ENCODE peak calls at places on chromosomes 4 and X, in four cellular contexts. One of them, this sample, is unnamed.

GRCh38 chrX:124239324-124239723 is 93.1 kb upstream of the TEX13D start:
- DNase-seq in AG09309: no peak
- DNase-seq in AG10803: no peak
- DNase-seq in cardiac fibroblast: no peak
- DNase-seq in this sample: no peak

GRCh38 chrX:38282044-38282443 is 45.3 kb downstream of the RPGR start:
- DNase-seq in AG09309: no peak
- DNase-seq in AG10803: peak; percentile 25
- DNase-seq in cardiac fibroblast: peak; percentile 38
- DNase-seq in this sample: no peak

GRCh38 chr4:100938698-100939097 is 408.6 kb downstream of the PPP3CA start:
- DNase-seq in cardiac fibroblast: no peak
- DNase-seq in AG09309: no peak
- DNase-seq in AG10803: no peak
- DNase-seq in this sample: no peak

GRCh38 chr4:106266201-106266600 is 49.8 kb downstream of the TBCK start:
- DNase-seq in AG10803: peak; percentile 81
- DNase-seq in AG09309: peak; percentile 42
- DNase-seq in cardiac fibroblast: peak; percentile 80
- DNase-seq in this sample: peak; percentile 62

GRCh38 chr4:86855572-86855971 is 6.4 kb upstream of the SLC10A6 start:
- DNase-seq in AG10803: peak; percentile 57
- DNase-seq in AG09309: peak; percentile 84
- DNase-seq in cardiac fibroblast: peak; percentile 69
- DNase-seq in this sample: peak; percentile 79

GRCh38 chrX:154719132-154719675 is 31.7 kb downstream of the GAB3 start:
- DNase-seq in AG09309: no peak
- DNase-seq in cardiac fibroblast: peak; percentile 94
- DNase-seq in AG10803: peak; percentile 44
- DNase-seq in this sample: peak; percentile 43

GRCh38 chr4:157072002-157072401 is 3.9 kb upstream of the GLRB start:
- DNase-seq in AG10803: peak; percentile 46
- DNase-seq in AG09309: no peak
- DNase-seq in cardiac fibroblast: peak; percentile 72
- DNase-seq in this sample: peak; percentile 16

GRCh38 chr4:68175562-68176155 is 46.0 kb upstream of the TMPRSS11F start:
- DNase-seq in cardiac fibroblast: peak; percentile 78
- DNase-seq in AG10803: peak; percentile 54
- DNase-seq in AG09309: peak; percentile 20
- DNase-seq in this sample: peak; percentile 26

GRCh38 chr4:48133668-48134444 is at the start of gene TXK:
- DNase-seq in AG10803: peak; percentile 4
- DNase-seq in cardiac fibroblast: no peak
- DNase-seq in AG09309: no peak
- DNase-seq in this sample: peak; percentile 40

GRCh38 chr4:14333616-14334015 is 668.7 kb upstream of the CPEB2 start:
- DNase-seq in AG10803: no peak
- DNase-seq in cardiac fibroblast: no peak
- DNase-seq in AG09309: no peak
- DNase-seq in this sample: no peak

GRCh38 chrX:10326578-10326977 is 169.8 kb downstream of the CLCN4 start:
- DNase-seq in cardiac fibroblast: peak; percentile 62
- DNase-seq in AG10803: peak; percentile 63
- DNase-seq in AG09309: peak; percentile 3
- DNase-seq in this sample: peak; percentile 20

GRCh38 chrX:80810365-80810978 is 795 bp upstream of the BRWD3 start:
- DNase-seq in AG09309: no peak
- DNase-seq in cardiac fibroblast: no peak
- DNase-seq in AG10803: peak; percentile 0
- DNase-seq in this sample: peak; percentile 4

GRCh38 chr4:141637565-141637964 is 1.2 kb downstream of the IL15 start:
- DNase-seq in AG09309: no peak
- DNase-seq in AG10803: no peak
- DNase-seq in cardiac fibroblast: peak; percentile 33
- DNase-seq in this sample: no peak

GRCh38 chr4:186727977-186728519 is 4.4 kb upstream of the FAT1 start:
- DNase-seq in AG09309: no peak
- DNase-seq in AG10803: peak; percentile 33
- DNase-seq in cardiac fibroblast: peak; percentile 19
- DNase-seq in this sample: no peak

GRCh38 chr4:140233811-140234696 is 80.1 kb upstream of the MAML3 start:
- DNase-seq in AG10803: peak; percentile 68
- DNase-seq in cardiac fibroblast: peak; percentile 74
- DNase-seq in AG09309: no peak
- DNase-seq in this sample: peak; percentile 71

GRCh38 chr4:10688827-10689226 is 4.3 kb upstream of the CLNK start:
- DNase-seq in AG09309: no peak
- DNase-seq in AG10803: no peak
- DNase-seq in cardiac fibroblast: no peak
- DNase-seq in this sample: no peak

GRCh38 chr4:185752881-185753280 is 59.1 kb downstream of the SORBS2 start:
- DNase-seq in AG09309: no peak
- DNase-seq in cardiac fibroblast: no peak
- DNase-seq in AG10803: no peak
- DNase-seq in this sample: no peak

GRCh38 chr4:176680668-176681067 is 112.1 kb downstream of the VEGFC start:
- DNase-seq in AG10803: no peak
- DNase-seq in cardiac fibroblast: no peak
- DNase-seq in AG09309: no peak
- DNase-seq in this sample: no peak

GRCh38 chr4:85777908-85778808 is 303.2 kb downstream of the ARHGAP24 start:
- DNase-seq in AG09309: no peak
- DNase-seq in cardiac fibroblast: peak; percentile 72
- DNase-seq in AG10803: peak; percentile 36
- DNase-seq in this sample: no peak

GRCh38 chr4:141037441-141037840 is 95.8 kb downstream of the RNF150 start:
- DNase-seq in AG09309: no peak
- DNase-seq in AG10803: peak; percentile 39
- DNase-seq in cardiac fibroblast: no peak
- DNase-seq in this sample: no peak

GRCh38 chr4:40548256-40548655 is 81.4 kb downstream of the RBM47 start:
- DNase-seq in AG09309: no peak
- DNase-seq in AG10803: peak; percentile 12
- DNase-seq in cardiac fibroblast: peak; percentile 59
- DNase-seq in this sample: peak; percentile 29

GRCh38 chrX:3518870-3519269 is 172.4 kb upstream of the MXRA5 start:
- DNase-seq in AG10803: peak; percentile 96
- DNase-seq in cardiac fibroblast: peak; percentile 83
- DNase-seq in AG09309: peak; percentile 95
- DNase-seq in this sample: peak; percentile 70

GRCh38 chrX:112048707-112049106 is 33.9 kb downstream of the TRPC5 start:
- DNase-seq in cardiac fibroblast: no peak
- DNase-seq in AG09309: no peak
- DNase-seq in AG10803: no peak
- DNase-seq in this sample: no peak

GRCh38 chr4:30720656-30721352 is 635 bp downstream of the PCDH7 start:
- DNase-seq in AG10803: peak; percentile 9
- DNase-seq in AG09309: no peak
- DNase-seq in cardiac fibroblast: peak; percentile 48
- DNase-seq in this sample: no peak

GRCh38 chr4:186651624-186652023 is 72.0 kb downstream of the FAT1 start:
- DNase-seq in AG10803: no peak
- DNase-seq in AG09309: no peak
- DNase-seq in cardiac fibroblast: peak; percentile 65
- DNase-seq in this sample: no peak

GRCh38 chr4:15144967-15145295 is 142.7 kb downstream of the CPEB2 start:
- DNase-seq in AG10803: no peak
- DNase-seq in cardiac fibroblast: no peak
- DNase-seq in AG09309: no peak
- DNase-seq in this sample: no peak

GRCh38 chrX:112642349-112642748 is 37.4 kb downstream of the LHFPL1 start:
- DNase-seq in AG10803: peak; percentile 61
- DNase-seq in cardiac fibroblast: peak; percentile 62
- DNase-seq in AG09309: peak; percentile 14
- DNase-seq in this sample: no peak

GRCh38 chr4:82792912-82793649 is 5.5 kb downstream of the SCD5 start:
- DNase-seq in AG09309: no peak
- DNase-seq in AG10803: no peak
- DNase-seq in cardiac fibroblast: peak; percentile 45
- DNase-seq in this sample: peak; percentile 56

GRCh38 chrX:7926501-7926900 is 712 bp downstream of the PNPLA4 start:
- DNase-seq in cardiac fibroblast: peak; percentile 9
- DNase-seq in AG10803: no peak
- DNase-seq in AG09309: no peak
- DNase-seq in this sample: peak; percentile 21

GRCh38 chr4:24473309-24473721 is 111.0 kb downstream of the DHX15 start:
- DNase-seq in cardiac fibroblast: peak; percentile 42
- DNase-seq in AG09309: no peak
- DNase-seq in AG10803: peak; percentile 23
- DNase-seq in this sample: peak; percentile 72

GRCh38 chr4:150126880-150127236 is 48.6 kb downstream of the DCLK2 start:
- DNase-seq in cardiac fibroblast: peak; percentile 86
- DNase-seq in AG10803: peak; percentile 74
- DNase-seq in AG09309: no peak
- DNase-seq in this sample: peak; percentile 44

GRCh38 chr4:76950846-76951321 is 1.3 kb downstream of the SEPTIN11 start:
- DNase-seq in AG09309: no peak
- DNase-seq in AG10803: peak; percentile 76
- DNase-seq in cardiac fibroblast: peak; percentile 59
- DNase-seq in this sample: no peak

GRCh38 chr4:143558823-143559756 is 45.6 kb downstream of the SMARCA5 start:
- DNase-seq in AG09309: peak; percentile 2
- DNase-seq in AG10803: peak; percentile 50
- DNase-seq in cardiac fibroblast: peak; percentile 66
- DNase-seq in this sample: peak; percentile 88

GRCh38 chrX:101973066-101973465 is 41.2 kb upstream of the ZMAT1 start:
- DNase-seq in AG09309: no peak
- DNase-seq in AG10803: peak; percentile 63
- DNase-seq in cardiac fibroblast: no peak
- DNase-seq in this sample: no peak

DNA sequence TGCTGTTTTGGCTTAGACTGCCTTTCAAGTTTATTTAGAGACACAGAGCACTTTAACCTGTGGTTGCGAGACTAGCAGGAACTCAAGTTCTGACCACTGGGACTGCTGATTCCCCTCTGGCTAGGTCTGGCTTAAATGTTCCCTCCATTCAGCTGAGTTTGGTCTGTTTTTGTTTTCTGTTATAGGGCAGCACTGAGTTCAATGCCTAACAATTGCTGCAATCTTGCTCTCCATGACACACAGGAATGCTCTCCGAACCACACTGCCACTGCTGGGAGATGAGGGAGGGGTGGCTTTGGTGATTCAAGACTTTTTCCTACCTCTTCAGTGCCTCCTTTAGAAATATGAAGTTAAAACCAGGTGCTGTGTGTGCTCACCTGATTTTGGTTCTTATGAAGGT is 106.3 kb upstream of the EOLA2 start:
- DNase-seq in cardiac fibroblast: peak; percentile 56
- DNase-seq in AG10803: peak; percentile 29
- DNase-seq in AG09309: no peak
- DNase-seq in this sample: peak; percentile 44
- TF ChIP-seq CTCF in cardiac fibroblast: no peak
- TF ChIP-seq CTCF in AG10803: no peak
- TF ChIP-seq CTCF in AG09309: no peak
- TF ChIP-seq CTCF in this sample: no peak

GRCh38 chr4:169282429-169283113 is 11.8 kb upstream of the SH3RF1 start:
- DNase-seq in AG09309: no peak
- DNase-seq in cardiac fibroblast: peak; percentile 73
- DNase-seq in AG10803: no peak
- DNase-seq in this sample: peak; percentile 61

GRCh38 chr4:169279111-169279510 is 8.4 kb upstream of the SH3RF1 start:
- DNase-seq in cardiac fibroblast: no peak
- DNase-seq in AG10803: no peak
- DNase-seq in AG09309: no peak
- DNase-seq in this sample: peak; percentile 59

GRCh38 chr4:169278669-169279068 is 7.9 kb upstream of the SH3RF1 start:
- DNase-seq in cardiac fibroblast: no peak
- DNase-seq in AG10803: no peak
- DNase-seq in AG09309: no peak
- DNase-seq in this sample: no peak

GRCh38 chr4:169286562-169287301 is 16.0 kb upstream of the SH3RF1 start:
- DNase-seq in AG10803: peak; percentile 43
- DNase-seq in cardiac fibroblast: peak; percentile 39
- DNase-seq in AG09309: no peak
- DNase-seq in this sample: peak; percentile 23

DNA sequence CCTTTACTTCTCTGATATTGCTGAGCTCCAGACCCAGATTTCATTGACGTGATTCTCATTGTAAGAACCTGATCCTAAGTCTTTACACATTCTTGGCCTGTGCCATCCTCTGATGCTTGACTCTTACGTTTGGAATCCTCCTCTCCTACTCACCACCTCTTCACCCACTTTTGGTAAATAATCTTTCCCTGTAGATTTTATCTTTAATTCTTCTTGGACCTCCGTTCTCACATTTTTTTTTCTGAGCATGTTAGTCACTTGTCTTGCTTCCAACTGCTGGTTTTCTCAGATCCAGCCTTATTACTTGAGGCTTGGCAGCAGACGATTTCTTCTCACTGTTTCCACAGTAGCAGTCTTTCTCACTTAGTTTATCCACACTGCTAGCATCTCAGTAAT is 12.4 kb upstream of the SH3RF1 start:
- DNase-seq in AG10803: peak; percentile 98
- DNase-seq in AG09309: peak; percentile 90
- DNase-seq in cardiac fibroblast: peak; percentile 86
- DNase-seq in this sample: peak; percentile 85
- H3K4me3 ChIP-seq in AG10803: no peak overlapping the region
- H3K4me3 ChIP-seq in AG09309: no peak overlapping the region
- H3K4me3 ChIP-seq in cardiac fibroblast: no peak overlapping the region
- H3K4me3 ChIP-seq in this sample: no peak overlapping the region

GRCh38 chr4:112982677-112983076 is 66.8 kb upstream of the ANK2 start:
- DNase-seq in AG10803: peak; percentile 38
- DNase-seq in cardiac fibroblast: peak; percentile 13
- DNase-seq in AG09309: no peak
- DNase-seq in this sample: no peak
- TF ChIP-seq CTCF in AG10803: no peak
- TF ChIP-seq CTCF in cardiac fibroblast: peak; percentile 9
- TF ChIP-seq CTCF in AG09309: peak; percentile 13
- TF ChIP-seq CTCF in this sample: peak; percentile 17

GRCh38 chrX:71100581-71101505 is 5.2 kb downstream of the FOXO4 start:
- DNase-seq in AG09309: no peak
- DNase-seq in AG10803: no peak
- DNase-seq in cardiac fibroblast: no peak
- DNase-seq in this sample: no peak

GRCh38 chrX:71098951-71099506 is 3.4 kb downstream of the FOXO4 start:
- DNase-seq in AG10803: no peak
- DNase-seq in cardiac fibroblast: no peak
- DNase-seq in AG09309: no peak
- DNase-seq in this sample: no peak

GRCh38 chrX:71102292-71102691 is 4.2 kb downstream of the CXorf65 start:
- DNase-seq in AG10803: no peak
- DNase-seq in cardiac fibroblast: no peak
- DNase-seq in AG09309: no peak
- DNase-seq in this sample: no peak

GRCh38 chrX:71098302-71098701 is 2.7 kb downstream of the FOXO4 start:
- DNase-seq in AG09309: no peak
- DNase-seq in AG10803: peak; percentile 35
- DNase-seq in cardiac fibroblast: peak; percentile 45
- DNase-seq in this sample: peak; percentile 60

DNA sequence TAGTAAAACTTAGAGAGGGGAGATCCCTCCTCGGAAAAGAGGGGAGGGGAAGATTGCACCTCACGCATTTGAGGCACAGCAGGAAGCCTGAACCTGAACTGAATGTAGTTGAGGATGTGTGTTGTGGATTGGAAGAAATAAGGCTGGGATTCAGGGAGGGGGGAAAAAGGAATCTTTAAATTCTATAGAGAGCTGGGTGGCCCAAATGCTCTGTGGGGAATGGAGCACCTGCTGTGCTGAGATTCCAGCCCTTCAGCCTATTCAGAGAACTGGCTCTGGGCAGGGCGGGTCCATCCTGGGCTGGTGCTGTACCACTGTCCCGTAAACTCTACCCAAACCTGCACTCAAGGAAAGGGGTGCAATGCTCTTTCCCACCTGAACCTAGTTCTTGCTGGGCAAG is 4.1 kb downstream of the FOXO4 start:
- DNase-seq in AG09309: no peak
- DNase-seq in cardiac fibroblast: no peak
- DNase-seq in AG10803: no peak
- DNase-seq in this sample: no peak
- H3K4me3 ChIP-seq in AG09309: no peak overlapping the region
- H3K4me3 ChIP-seq in cardiac fibroblast: no peak overlapping the region
- H3K4me3 ChIP-seq in AG10803: no peak overlapping the region
- H3K4me3 ChIP-seq in this sample: no peak overlapping the region